ENCODE peak calls at places on chromosomes 1 and 21, in five cellular contexts. One of them, this sample, is unnamed.

GRCh38 chr1:1020000-1020404 is at the start of gene AGRN:
- DNase-seq in bronchial epithelial cell: no peak
- DNase-seq in T follicular helper cell: no peak
- DNase-seq in NCI-H2029: no peak
- DNase-seq in Right ventricle myocardium superior: no peak
- DNase-seq in this sample: peak; percentile 25

GRCh38 chr1:229105822-229106525 is 164.9 kb upstream of the RAB4A start:
- DNase-seq in bronchial epithelial cell: no peak
- DNase-seq in NCI-H2029: no peak
- DNase-seq in Right ventricle myocardium superior: no peak
- DNase-seq in T follicular helper cell: no peak
- DNase-seq in this sample: no peak

GRCh38 chr1:227786673-227787512 is 28.6 kb upstream of the PRSS38 start:
- DNase-seq in bronchial epithelial cell: no peak
- DNase-seq in Right ventricle myocardium superior: peak; percentile 61
- DNase-seq in T follicular helper cell: no peak
- DNase-seq in NCI-H2029: no peak
- DNase-seq in this sample: no peak

GRCh38 chr1:212234431-212235298 is 50.5 kb upstream of the PPP2R5A start:
- DNase-seq in T follicular helper cell: no peak
- DNase-seq in NCI-H2029: peak; percentile 44
- DNase-seq in Right ventricle myocardium superior: no peak
- DNase-seq in bronchial epithelial cell: peak; percentile 96
- DNase-seq in this sample: peak; percentile 94

GRCh38 chr21:42937960-42938580 is 12.6 kb upstream of the ERVH48-1 start:
- DNase-seq in T follicular helper cell: no peak
- DNase-seq in bronchial epithelial cell: no peak
- DNase-seq in Right ventricle myocardium superior: no peak
- DNase-seq in NCI-H2029: no peak
- DNase-seq in this sample: no peak

GRCh38 chr1:10795305-10796021 is 983 bp downstream of the CASZ1 start:
- DNase-seq in T follicular helper cell: no peak
- DNase-seq in NCI-H2029: no peak
- DNase-seq in Right ventricle myocardium superior: no peak
- DNase-seq in bronchial epithelial cell: no peak
- DNase-seq in this sample: peak; percentile 21

GRCh38 chr21:35086357-35086756 is 37.3 kb upstream of the RUNX1 start:
- DNase-seq in bronchial epithelial cell: peak; percentile 85
- DNase-seq in NCI-H2029: no peak
- DNase-seq in T follicular helper cell: no peak
- DNase-seq in Right ventricle myocardium superior: no peak
- DNase-seq in this sample: peak; percentile 60

GRCh38 chr1:181089777-181090505 is 1.4 kb downstream of the IER5 start:
- DNase-seq in T follicular helper cell: peak; percentile 72
- DNase-seq in NCI-H2029: no peak
- DNase-seq in Right ventricle myocardium superior: peak; percentile 83
- DNase-seq in bronchial epithelial cell: peak; percentile 76
- DNase-seq in this sample: peak; percentile 80

GRCh38 chr1:228270032-228270431 is 62.2 kb downstream of the OBSCN start:
- DNase-seq in bronchial epithelial cell: peak; percentile 55
- DNase-seq in NCI-H2029: no peak
- DNase-seq in T follicular helper cell: no peak
- DNase-seq in Right ventricle myocardium superior: no peak
- DNase-seq in this sample: peak; percentile 77